ENCODE peak calls at places on chromosomes 1 and 21, in seven cellular contexts. One of them, this sample, is unnamed.

GRCh38 chr21:36211660-36212512 is 55.3 kb downstream of the DOP1B start:
- DNase-seq in T-helper 9 cell: no peak
- DNase-seq in activated naive CD4-positive, alpha-beta T cell: no peak
- DNase-seq in GM12892: no peak
- DNase-seq in stimulated activated CD8-positive, alpha-beta memory T cell treated with anti-CD3 and anti-CD28 coated beads, Interleukin-7, amount 100 ng/mL, for 1 hour: no peak
- DNase-seq in sigmoid colon: no peak
- DNase-seq in GM10248: no peak
- DNase-seq in this sample: no peak

GRCh38 chr1:217333939-217334338 is 297.0 kb downstream of the GPATCH2 start:
- DNase-seq in T-helper 9 cell: no peak
- DNase-seq in activated naive CD4-positive, alpha-beta T cell: no peak
- DNase-seq in GM12892: peak
- DNase-seq in stimulated activated CD8-positive, alpha-beta memory T cell treated with anti-CD3 and anti-CD28 coated beads, Interleukin-7, amount 100 ng/mL, for 1 hour: no peak
- DNase-seq in sigmoid colon: no peak
- DNase-seq in GM10248: peak
- DNase-seq in this sample: peak

GRCh38 chr1:82510431-82510830 is 709.7 kb downstream of the ADGRL2 start:
- DNase-seq in T-helper 9 cell: no peak
- DNase-seq in activated naive CD4-positive, alpha-beta T cell: no peak
- DNase-seq in GM12892: no peak
- DNase-seq in stimulated activated CD8-positive, alpha-beta memory T cell treated with anti-CD3 and anti-CD28 coated beads, Interleukin-7, amount 100 ng/mL, for 1 hour: no peak
- DNase-seq in sigmoid colon: no peak
- DNase-seq in GM10248: no peak
- DNase-seq in this sample: no peak

GRCh38 chr1:24233684-24234600 is 46.9 kb upstream of the IFNLR1 start:
- DNase-seq in T-helper 9 cell: no peak
- DNase-seq in activated naive CD4-positive, alpha-beta T cell: no peak
- DNase-seq in GM12892: no peak
- DNase-seq in stimulated activated CD8-positive, alpha-beta memory T cell treated with anti-CD3 and anti-CD28 coated beads, Interleukin-7, amount 100 ng/mL, for 1 hour: no peak
- DNase-seq in sigmoid colon: no peak
- DNase-seq in GM10248: no peak
- DNase-seq in this sample: no peak

GRCh38 chr1:232380556-232380955 is 249.4 kb downstream of the SIPA1L2 start:
- DNase-seq in T-helper 9 cell: no peak
- DNase-seq in activated naive CD4-positive, alpha-beta T cell: no peak
- DNase-seq in GM12892: no peak
- DNase-seq in stimulated activated CD8-positive, alpha-beta memory T cell treated with anti-CD3 and anti-CD28 coated beads, Interleukin-7, amount 100 ng/mL, for 1 hour: no peak
- DNase-seq in sigmoid colon: no peak
- DNase-seq in GM10248: no peak
- DNase-seq in this sample: no peak

GRCh38 chr1:36273024-36273423 is 33.1 kb upstream of the SH3D21 start:
- DNase-seq in T-helper 9 cell: no peak
- DNase-seq in activated naive CD4-positive, alpha-beta T cell: no peak
- DNase-seq in GM12892: no peak
- DNase-seq in stimulated activated CD8-positive, alpha-beta memory T cell treated with anti-CD3 and anti-CD28 coated beads, Interleukin-7, amount 100 ng/mL, for 1 hour: no peak
- DNase-seq in sigmoid colon: no peak
- DNase-seq in GM10248: no peak
- DNase-seq in this sample: no peak

GRCh38 chr1:183197762-183198161 is 11.7 kb downstream of the LAMC2 start:
- DNase-seq in T-helper 9 cell: no peak
- DNase-seq in activated naive CD4-positive, alpha-beta T cell: no peak
- DNase-seq in GM12892: no peak
- DNase-seq in stimulated activated CD8-positive, alpha-beta memory T cell treated with anti-CD3 and anti-CD28 coated beads, Interleukin-7, amount 100 ng/mL, for 1 hour: no peak
- DNase-seq in sigmoid colon: no peak
- DNase-seq in GM10248: no peak
- DNase-seq in this sample: no peak

GRCh38 chr1:19203440-19203839 is 6.6 kb downstream of the UBR4 start:
- DNase-seq in T-helper 9 cell: no peak
- DNase-seq in activated naive CD4-positive, alpha-beta T cell: no peak
- DNase-seq in GM12892: no peak
- DNase-seq in stimulated activated CD8-positive, alpha-beta memory T cell treated with anti-CD3 and anti-CD28 coated beads, Interleukin-7, amount 100 ng/mL, for 1 hour: no peak
- DNase-seq in sigmoid colon: peak
- DNase-seq in GM10248: no peak
- DNase-seq in this sample: no peak

GRCh38 chr1:202976633-202977032 is 9.6 kb upstream of the CYB5R1 start:
- DNase-seq in T-helper 9 cell: no peak
- DNase-seq in activated naive CD4-positive, alpha-beta T cell: no peak
- DNase-seq in GM12892: no peak
- DNase-seq in stimulated activated CD8-positive, alpha-beta memory T cell treated with anti-CD3 and anti-CD28 coated beads, Interleukin-7, amount 100 ng/mL, for 1 hour: no peak
- DNase-seq in sigmoid colon: no peak
- DNase-seq in GM10248: no peak
- DNase-seq in this sample: peak

GRCh38 chr1:221841291-221841982 is 99.5 kb upstream of the DUSP10 start:
- DNase-seq in T-helper 9 cell: no peak
- DNase-seq in activated naive CD4-positive, alpha-beta T cell: no peak
- DNase-seq in GM12892: no peak
- DNase-seq in stimulated activated CD8-positive, alpha-beta memory T cell treated with anti-CD3 and anti-CD28 coated beads, Interleukin-7, amount 100 ng/mL, for 1 hour: no peak
- DNase-seq in sigmoid colon: no peak
- DNase-seq in GM10248: no peak
- DNase-seq in this sample: no peak

GRCh38 chr1:59025898-59026426 is 242.1 kb upstream of the JUN start:
- DNase-seq in T-helper 9 cell: no peak
- DNase-seq in activated naive CD4-positive, alpha-beta T cell: no peak
- DNase-seq in GM12892: no peak
- DNase-seq in stimulated activated CD8-positive, alpha-beta memory T cell treated with anti-CD3 and anti-CD28 coated beads, Interleukin-7, amount 100 ng/mL, for 1 hour: no peak
- DNase-seq in sigmoid colon: no peak
- DNase-seq in GM10248: peak
- DNase-seq in this sample: no peak

GRCh38 chr1:10824821-10825540 is 28.5 kb upstream of the CASZ1 start:
- DNase-seq in T-helper 9 cell: no peak
- DNase-seq in activated naive CD4-positive, alpha-beta T cell: no peak
- DNase-seq in GM12892: no peak
- DNase-seq in stimulated activated CD8-positive, alpha-beta memory T cell treated with anti-CD3 and anti-CD28 coated beads, Interleukin-7, amount 100 ng/mL, for 1 hour: no peak
- DNase-seq in sigmoid colon: no peak
- DNase-seq in GM10248: no peak
- DNase-seq in this sample: no peak

GRCh38 chr1:28190337-28190979 is 14.0 kb upstream of the PTAFR start:
- DNase-seq in T-helper 9 cell: no peak
- DNase-seq in activated naive CD4-positive, alpha-beta T cell: no peak
- DNase-seq in GM12892: no peak
- DNase-seq in stimulated activated CD8-positive, alpha-beta memory T cell treated with anti-CD3 and anti-CD28 coated beads, Interleukin-7, amount 100 ng/mL, for 1 hour: no peak
- DNase-seq in sigmoid colon: no peak
- DNase-seq in GM10248: no peak
- DNase-seq in this sample: no peak

GRCh38 chr1:2566106-2567045 is 10.2 kb downstream of the TNFRSF14 start:
- DNase-seq in T-helper 9 cell: no peak
- DNase-seq in activated naive CD4-positive, alpha-beta T cell: no peak
- DNase-seq in GM12892: no peak
- DNase-seq in stimulated activated CD8-positive, alpha-beta memory T cell treated with anti-CD3 and anti-CD28 coated beads, Interleukin-7, amount 100 ng/mL, for 1 hour: no peak
- DNase-seq in sigmoid colon: no peak
- DNase-seq in GM10248: no peak
- DNase-seq in this sample: no peak

GRCh38 chr1:43908858-43909257 is 24.7 kb upstream of the ARTN start:
- DNase-seq in T-helper 9 cell: no peak
- DNase-seq in activated naive CD4-positive, alpha-beta T cell: no peak
- DNase-seq in GM12892: no peak
- DNase-seq in stimulated activated CD8-positive, alpha-beta memory T cell treated with anti-CD3 and anti-CD28 coated beads, Interleukin-7, amount 100 ng/mL, for 1 hour: no peak
- DNase-seq in sigmoid colon: peak
- DNase-seq in GM10248: no peak
- DNase-seq in this sample: peak

GRCh38 chr1:43253173-43253572 is 16.6 kb upstream of the TMEM125 start:
- DNase-seq in T-helper 9 cell: no peak
- DNase-seq in activated naive CD4-positive, alpha-beta T cell: no peak
- DNase-seq in GM12892: no peak
- DNase-seq in stimulated activated CD8-positive, alpha-beta memory T cell treated with anti-CD3 and anti-CD28 coated beads, Interleukin-7, amount 100 ng/mL, for 1 hour: no peak
- DNase-seq in sigmoid colon: no peak
- DNase-seq in GM10248: no peak
- DNase-seq in this sample: no peak

GRCh38 chr1:58441699-58442098 is 104.8 kb downstream of the OMA1 start:
- DNase-seq in T-helper 9 cell: no peak
- DNase-seq in activated naive CD4-positive, alpha-beta T cell: no peak
- DNase-seq in GM12892: no peak
- DNase-seq in stimulated activated CD8-positive, alpha-beta memory T cell treated with anti-CD3 and anti-CD28 coated beads, Interleukin-7, amount 100 ng/mL, for 1 hour: no peak
- DNase-seq in sigmoid colon: no peak
- DNase-seq in GM10248: no peak
- DNase-seq in this sample: peak

GRCh38 chr1:162627662-162628296 is 4.5 kb upstream of the DDR2 start:
- DNase-seq in T-helper 9 cell: no peak
- DNase-seq in activated naive CD4-positive, alpha-beta T cell: no peak
- DNase-seq in GM12892: no peak
- DNase-seq in stimulated activated CD8-positive, alpha-beta memory T cell treated with anti-CD3 and anti-CD28 coated beads, Interleukin-7, amount 100 ng/mL, for 1 hour: no peak
- DNase-seq in sigmoid colon: no peak
- DNase-seq in GM10248: no peak
- DNase-seq in this sample: peak

GRCh38 chr1:186564558-186564957 is 103.6 kb upstream of the PDC start:
- DNase-seq in T-helper 9 cell: no peak
- DNase-seq in activated naive CD4-positive, alpha-beta T cell: no peak
- DNase-seq in GM12892: no peak
- DNase-seq in stimulated activated CD8-positive, alpha-beta memory T cell treated with anti-CD3 and anti-CD28 coated beads, Interleukin-7, amount 100 ng/mL, for 1 hour: no peak
- DNase-seq in sigmoid colon: no peak
- DNase-seq in GM10248: no peak
- DNase-seq in this sample: no peak

GRCh38 chr1:159922499-159923202 is 2.7 kb downstream of the TAGLN2 start:
- DNase-seq in T-helper 9 cell: no peak
- DNase-seq in activated naive CD4-positive, alpha-beta T cell: no peak
- DNase-seq in GM12892: no peak
- DNase-seq in stimulated activated CD8-positive, alpha-beta memory T cell treated with anti-CD3 and anti-CD28 coated beads, Interleukin-7, amount 100 ng/mL, for 1 hour: no peak
- DNase-seq in sigmoid colon: peak
- DNase-seq in GM10248: no peak
- DNase-seq in this sample: no peak

GRCh38 chr1:3564921-3565831 is 46.1 kb downstream of the MEGF6 start:
- DNase-seq in T-helper 9 cell: peak
- DNase-seq in activated naive CD4-positive, alpha-beta T cell: peak
- DNase-seq in GM12892: peak
- DNase-seq in stimulated activated CD8-positive, alpha-beta memory T cell treated with anti-CD3 and anti-CD28 coated beads, Interleukin-7, amount 100 ng/mL, for 1 hour: peak
- DNase-seq in sigmoid colon: no peak
- DNase-seq in GM10248: peak
- DNase-seq in this sample: peak